ENCODE peak calls at places on chromosomes 4 and X, in eight cellular contexts. C, W, M, G, F, Y, O and A are unnamed samples.

GRCh38 chrX:132271330-132271729 is 52.1 kb upstream of the RAP2C start:
- DNase-seq in O (no peak), C (no peak), G (no peak), Y (no peak), W (no peak), F (no peak), M (no peak), A (no peak)

GRCh38 chr4:55768291-55768690 is 51.3 kb upstream of the EXOC1L start:
- DNase-seq in Y (no peak), C (peak), G (no peak), O (no peak), W (no peak), F (no peak), M (peak), A (no peak)

GRCh38 chrX:68257015-68257414 is 176.3 kb downstream of the OPHN1 start:
- DNase-seq in C (no peak), F (no peak), Y (no peak), W (no peak), G (no peak), M (no peak), O (no peak), A (no peak)

GRCh38 chrX:8319359-8319758 is 145.3 kb upstream of the VCX3B start:
- DNase-seq in O (no peak), W (no peak), C (no peak), G (no peak), Y (no peak), M (no peak), F (no peak), A (no peak)

GRCh38 chr4:108008721-108009120 is 19.0 kb downstream of the HADH start:
- DNase-seq in C (no peak), Y (no peak), M (no peak), G (no peak), W (no peak), O (no peak), F (no peak), A (no peak)

GRCh38 chr4:143743591-143743990 is 43.1 kb upstream of the FREM3 start:
- DNase-seq in G (peak), O (no peak), W (no peak), M (no peak), Y (no peak), C (no peak), F (no peak), A (no peak)

GRCh38 chr4:102780476-102781144 is 19.8 kb upstream of the MANBA start:
- DNase-seq in M (peak), G (no peak), O (no peak), F (no peak), W (no peak), C (no peak), Y (no peak), A (no peak)

GRCh38 chr4:177281544-177281943 is 28.1 kb upstream of the NEIL3 start:
- DNase-seq in Y (no peak), M (no peak), G (no peak), F (no peak), C (no peak), O (no peak), W (no peak), A (no peak)

GRCh38 chr4:23770011-23770410 is 119.8 kb downstream of the PPARGC1A start:
- DNase-seq in F (no peak), G (no peak), O (no peak), C (no peak), Y (no peak), W (no peak), M (peak), A (no peak)

GRCh38 chr4:151942971-151943370 is 182.2 kb upstream of the GATB start:
- DNase-seq in Y (no peak), G (no peak), W (no peak), C (no peak), F (no peak), M (no peak), O (no peak), A (no peak)